ENCODE peak calls at places on chromosome 17, in six cellular contexts. A is naive thymus-derived CD4-positive, alpha-beta T cell; D is left cardiac atrium; I is activated CD8-positive, alpha-beta T cell treated with anti-CD3 and anti-CD28 coated beads for 36 hours; J is right lobe of liver; E is CD8-positive, alpha-beta T cell. T is an unnamed sample.

GRCh38 chr17:40070895-40071719 is 8.3 kb downstream of the THRA start:
- ATAC-seq in A (no peak), D (peak), I (no peak), J (no peak), E (no peak), T (no peak)

GRCh38 chr17:49629447-49629846 is 48.5 kb downstream of the SPOP start:
- ATAC-seq in A (no peak), D (no peak), I (no peak), J (peak), E (no peak), T (no peak)

GRCh38 chr17:74042744-74043486 is 160.6 kb upstream of the RPL38 start:
- ATAC-seq in A (no peak), D (peak), I (peak), J (no peak), E (no peak), T (peak)

GRCh38 chr17:47994714-47995113 is 23.8 kb downstream of the CDK5RAP3 start:
- ATAC-seq in A (no peak), D (no peak), I (no peak), J (no peak), E (no peak), T (no peak)

GRCh38 chr17:38420518-38420917 is 7.7 kb upstream of the ARHGAP23 start:
- ATAC-seq in A (no peak), D (no peak), I (no peak), J (no peak), E (no peak), T (no peak)

GRCh38 chr17:57488856-57489255 is 232.5 kb downstream of the MSI2 start:
- ATAC-seq in A (no peak), D (peak), I (no peak), J (no peak), E (no peak), T (no peak)

GRCh38 chr17:7803981-7804380 is 30.0 kb upstream of the KDM6B start:
- ATAC-seq in A (no peak), D (no peak), I (no peak), J (no peak), E (no peak), T (no peak)

GRCh38 chr17:79809530-79810137 is 12.8 kb upstream of the CBX8 start:
- ATAC-seq in A (no peak), D (no peak), I (no peak), J (peak), E (no peak), T (no peak)

GRCh38 chr17:9162275-9162985 is 141.1 kb downstream of the NTN1 start:
- ATAC-seq in A (no peak), D (peak), I (no peak), J (no peak), E (no peak), T (no peak)

GRCh38 chr17:67054011-67054591 is 9.7 kb downstream of the CACNG1 start:
- ATAC-seq in A (peak), D (no peak), I (no peak), J (no peak), E (no peak), T (no peak)

GRCh38 chr17:10803830-10804498 is at the start of gene TMEM238L:
- ATAC-seq in A (no peak), D (no peak), I (no peak), J (no peak), E (no peak), T (no peak)

GRCh38 chr17:18315498-18316360 is 636 bp downstream of the SMCR8 start:
- ATAC-seq in A (peak), D (peak), I (no peak), J (peak), E (peak), T (no peak)

GRCh38 chr17:59331929-59332889 is 754 bp downstream of the YPEL2 start:
- ATAC-seq in A (no peak), D (peak), I (peak), J (peak), E (no peak), T (peak)

GRCh38 chr17:64115871-64116534 is 13.9 kb downstream of the ERN1 start:
- ATAC-seq in A (peak), D (peak), I (peak), J (peak), E (no peak), T (peak)

GRCh38 chr17:47388825-47389224 is 65.1 kb downstream of the EFCAB13 start:
- ATAC-seq in A (no peak), D (no peak), I (no peak), J (no peak), E (no peak), T (no peak)

GRCh38 chr17:46003907-46004748 is 5.1 kb downstream of the STH start:
- ATAC-seq in A (no peak), D (peak), I (no peak), J (peak), E (no peak), T (no peak)